ENCODE peak calls at places on chromosomes 1 and 21, in nine cellular contexts. F is HCT116, K is K562, O is A549, M is GM23338, Z is SK-N-SH, V is HL-60, P is GM12878, Y is HepG2. J is an unnamed sample.

GRCh38 chr1:88537762-88538161 is 146.3 kb upstream of the PKN2 start:
- DNase-seq in Z (no peak), Y (no peak), K (no peak), M (no peak), F (no peak), V (no peak), P (no peak), O (no peak), J (no peak)

GRCh38 chr1:78434351-78434750 is 56.4 kb upstream of the PTGFR start:
- DNase-seq in P (no peak), M (no peak), O (no peak), V (no peak), Z (no peak), F (no peak), K (no peak), Y (no peak), J (no peak)

GRCh38 chr1:89552481-89553194 is 28.0 kb downstream of the LRRC8B start:
- DNase-seq in Y (no peak), V (no peak), Z (no peak), O (no peak), K (no peak), M (no peak), F (no peak), P (peak), J (no peak)

GRCh38 chr1:91929246-91929645 is 20.0 kb upstream of the BRDT start:
- DNase-seq in Y (peak), M (peak), V (no peak), O (no peak), F (no peak), K (no peak), Z (no peak), P (no peak), J (no peak)

GRCh38 chr21:44333701-44334636 is 5.2 kb downstream of the CFAP410 start:
- DNase-seq in F (no peak), O (no peak), K (no peak), P (no peak), V (no peak), Z (no peak), Y (no peak), M (no peak), J (no peak)

GRCh38 chr1:57492846-57493245 is 69.0 kb upstream of the DAB1 start:
- DNase-seq in F (no peak), Y (no peak), P (no peak), M (no peak), O (no peak), K (no peak), Z (no peak), V (no peak), J (no peak)

GRCh38 chr1:166080277-166080964 is 86.4 kb downstream of the FAM78B start:
- DNase-seq in V (no peak), O (no peak), Z (no peak), F (no peak), K (no peak), P (peak), M (no peak), Y (no peak), J (no peak)

GRCh38 chr21:14119038-14119437 is 91.7 kb downstream of the LIPI start:
- DNase-seq in F (no peak), K (no peak), Z (no peak), P (no peak), M (peak), Y (no peak), V (no peak), O (no peak), J (no peak)

GRCh38 chr1:159913451-159914192 is 11.7 kb downstream of the TAGLN2 start:
- DNase-seq in F (no peak), M (peak), P (no peak), Z (no peak), K (no peak), O (no peak), V (no peak), Y (no peak), J (no peak)

GRCh38 chr1:185338719-185339622 is 21.9 kb upstream of the IVNS1ABP start:
- DNase-seq in Y (no peak), V (peak), M (peak), F (no peak), K (no peak), Z (no peak), O (no peak), P (peak), J (no peak)

GRCh38 chr1:182584746-182585145 is 4.3 kb downstream of the RNASEL start:
- DNase-seq in K (no peak), O (no peak), Z (no peak), F (no peak), V (no peak), M (no peak), Y (no peak), P (no peak), J (no peak)

GRCh38 chr1:178094752-178095645 is 1.1 kb downstream of the RASAL2 start:
- DNase-seq in Y (no peak), P (no peak), F (no peak), K (no peak), V (no peak), Z (no peak), M (no peak), O (no peak), J (no peak)

GRCh38 chr1:58933599-58933926 is 149.7 kb upstream of the JUN start:
- DNase-seq in M (no peak), O (no peak), Y (peak), V (no peak), F (no peak), P (no peak), K (peak), Z (no peak), J (no peak)

GRCh38 chr21:37829447-37829846 is 86.8 kb downstream of the KCNJ6 start:
- DNase-seq in Z (no peak), K (no peak), V (peak), P (no peak), Y (peak), M (no peak), F (no peak), O (peak), J (no peak)

GRCh38 chr1:40401427-40402201 is 28.1 kb downstream of the SMAP2 start:
- DNase-seq in Z (no peak), M (no peak), Y (no peak), K (no peak), V (no peak), F (no peak), O (no peak), P (no peak), J (no peak)

GRCh38 chr1:23577056-23577985 is 18.0 kb upstream of the ID3 start:
- DNase-seq in P (peak), K (peak), Z (no peak), V (no peak), Y (peak), O (no peak), F (no peak), M (no peak), J (no peak)

GRCh38 chr1:228527596-228527995 is 40.4 kb downstream of the RNF187 start:
- DNase-seq in F (no peak), M (no peak), Z (no peak), K (no peak), V (no peak), Y (no peak), P (no peak), O (no peak), J (no peak)

GRCh38 chr1:64363116-64363515 is 106.8 kb upstream of the CACHD1 start:
- DNase-seq in Z (no peak), P (no peak), O (no peak), V (no peak), K (no peak), M (no peak), F (no peak), Y (no peak), J (no peak)

GRCh38 chr1:203311368-203312301 is 6.3 kb downstream of the BTG2 start:
- DNase-seq in V (no peak), P (no peak), Y (no peak), M (no peak), K (peak), F (no peak), Z (no peak), O (no peak), J (no peak)

GRCh38 chr1:99557556-99558256 is 88.2 kb upstream of the PALMD start:
- DNase-seq in O (no peak), F (no peak), M (no peak), V (no peak), K (no peak), Y (no peak), P (no peak), Z (no peak), J (no peak)

GRCh38 chr1:176954242-176954641 is 210.3 kb downstream of the ASTN1 start:
- DNase-seq in K (peak), P (no peak), M (peak), F (peak), V (no peak), Y (no peak), Z (no peak), O (no peak), J (no peak)

GRCh38 chr1:163171826-163172225 is 30.9 kb downstream of the RGS5 start:
- DNase-seq in V (no peak), Y (no peak), Z (no peak), P (no peak), O (no peak), M (no peak), K (no peak), F (no peak), J (no peak)

GRCh38 chr1:51728611-51729155 is 111.8 kb downstream of the OSBPL9 start:
- DNase-seq in P (no peak), Y (no peak), M (peak), V (no peak), Z (peak), F (no peak), K (no peak), O (no peak), J (no peak)

GRCh38 chr1:94379615-94380014 is 38.6 kb upstream of the ABCD3 start:
- DNase-seq in V (no peak), Y (peak), P (no peak), F (no peak), K (no peak), M (no peak), O (no peak), Z (no peak), J (no peak)

GRCh38 chr1:15848143-15848928 is 829 bp downstream of the SPEN start:
- DNase-seq in V (no peak), F (no peak), K (peak), Y (no peak), O (no peak), M (peak), Z (peak), P (no peak), J (no peak)

GRCh38 chr1:199290186-199290585 is 651.3 kb downstream of the PTPRC start:
- DNase-seq in Y (no peak), Z (no peak), K (no peak), V (no peak), P (no peak), O (no peak), F (no peak), M (no peak), J (no peak)

GRCh38 chr21:35833388-35833787 is 226.9 kb downstream of the SETD4 start:
- DNase-seq in M (no peak), Z (no peak), V (no peak), F (no peak), P (no peak), O (no peak), K (no peak), Y (no peak), J (no peak)

GRCh38 chr1:226666714-226667113 is 72.4 kb downstream of the ITPKB start:
- DNase-seq in P (no peak), M (no peak), Z (no peak), K (no peak), Y (no peak), V (no peak), O (no peak), F (no peak), J (no peak)

GRCh38 chr1:115139381-115139780 is 50.1 kb upstream of the TSPAN2 start:
- DNase-seq in K (no peak), F (no peak), P (no peak), Z (peak), O (no peak), M (no peak), V (no peak), Y (no peak), J (no peak)

GRCh38 chr1:43786975-43787374 is 79.6 kb downstream of the ST3GAL3 start:
- DNase-seq in O (no peak), K (no peak), Y (peak), V (no peak), M (no peak), Z (peak), P (no peak), F (no peak), J (no peak)
- TF ChIP-seq REST in O (no peak), K (no peak), Y (no peak), V (no peak), M (no peak), Z (no peak), P (no peak), F (no peak), J (no peak)

DNA sequence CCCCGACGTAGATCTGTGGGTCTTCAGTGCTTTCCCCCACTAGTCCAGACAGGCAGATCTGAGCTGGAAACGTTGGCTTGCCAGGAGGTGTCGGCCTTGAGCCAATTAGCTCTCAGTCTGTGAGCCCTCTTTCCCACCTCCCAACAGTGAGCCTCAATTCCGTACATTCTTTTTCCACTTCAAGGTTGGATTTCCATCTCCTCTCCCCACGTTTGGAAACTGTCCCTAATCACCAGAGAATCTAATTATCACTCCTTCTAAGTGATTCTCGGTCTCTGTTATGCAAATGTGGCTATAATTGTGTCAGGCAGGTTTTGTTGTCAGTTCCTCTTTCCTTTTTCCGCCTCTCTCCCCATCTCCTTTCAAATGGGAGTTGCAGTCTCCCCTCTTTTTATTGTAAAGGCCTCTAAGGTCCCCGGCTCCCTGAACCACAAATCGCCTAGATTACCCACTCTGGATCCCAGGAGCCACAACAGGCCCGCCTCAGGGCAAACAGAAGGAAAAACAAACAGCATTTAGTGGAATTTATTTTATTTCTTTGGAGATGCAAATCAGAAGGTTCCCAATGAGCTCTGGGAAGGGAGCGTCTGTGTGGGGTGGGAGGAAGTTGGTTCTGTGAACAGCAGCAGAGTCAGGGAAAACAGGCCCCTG is 29.4 kb upstream of the LRRN2 start:
- DNase-seq in F (no peak), M (peak), Y (no peak), Z (peak), V (no peak), K (no peak), P (peak), O (no peak), J (no peak)
- TF ChIP-seq CTCF in F (no peak), M (peak), Y (peak), Z (no peak), V (no peak), K (peak), P (no peak), O (peak), J (no peak)

GRCh38 chr1:192977089-192977706 is 82.0 kb downstream of the UCHL5 start:
- DNase-seq in M (peak), F (no peak), Y (no peak), Z (no peak), P (no peak), O (no peak), V (no peak), K (peak), J (no peak)

GRCh38 chr1:192973202-192973601 is 86.0 kb downstream of the UCHL5 start:
- DNase-seq in K (no peak), M (no peak), Z (no peak), F (no peak), O (no peak), V (no peak), Y (no peak), P (no peak), J (no peak)

GRCh38 chr1:192973988-192974387 is 85.2 kb downstream of the UCHL5 start:
- DNase-seq in Z (no peak), Y (no peak), K (no peak), V (no peak), O (no peak), F (peak), M (no peak), P (no peak), J (no peak)

GRCh38 chr1:192976576-192976975 is 82.6 kb downstream of the UCHL5 start:
- DNase-seq in O (no peak), V (no peak), M (no peak), P (no peak), Z (no peak), K (no peak), Y (no peak), F (no peak), J (no peak)

DNA sequence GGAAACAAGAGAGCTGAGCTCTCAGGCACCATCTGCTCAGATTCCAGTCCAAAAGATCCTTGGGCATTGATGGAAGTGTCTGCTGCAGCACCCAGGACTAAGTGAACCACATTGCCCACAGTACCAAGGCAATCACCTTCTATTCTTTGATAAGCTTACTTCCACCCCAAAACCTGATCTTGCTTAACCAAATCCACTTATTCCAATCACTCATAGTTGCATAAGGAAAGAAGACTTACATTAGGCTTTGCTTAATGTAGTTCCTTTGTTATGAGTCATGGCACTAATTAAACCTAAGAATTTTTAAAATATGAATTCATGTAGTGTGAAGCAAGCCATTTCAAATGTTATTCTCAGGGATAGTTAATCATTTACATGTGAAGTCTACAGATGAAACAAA is 84.5 kb downstream of the UCHL5 start:
- DNase-seq in P (no peak), M (no peak), F (peak), K (no peak), O (no peak), Z (no peak), V (no peak), Y (no peak), J (no peak)
- TF ChIP-seq REST in P (no peak), M (no peak), F (no peak), K (no peak), O (no peak), Z (no peak), V (no peak), Y (no peak), J (no peak)

GRCh38 chr1:181104042-181104789 is 15.7 kb downstream of the IER5 start:
- DNase-seq in O (peak), Z (no peak), K (no peak), Y (no peak), F (no peak), M (peak), P (no peak), V (no peak), J (no peak)
- TF ChIP-seq CTCF in O (no peak), Z (no peak), K (no peak), Y (no peak), F (no peak), M (peak), P (no peak), V (no peak), J (no peak)

GRCh38 chr1:72282690-72283203 is 408 bp upstream of the NEGR1 start:
- DNase-seq in O (no peak), K (no peak), Z (peak), V (peak), M (peak), Y (peak), F (no peak), P (no peak), J (peak)
- TF ChIP-seq REST in O (no peak), K (no peak), Z (peak), V (no peak), M (no peak), Y (no peak), F (no peak), P (no peak), J (no peak)

DNA sequence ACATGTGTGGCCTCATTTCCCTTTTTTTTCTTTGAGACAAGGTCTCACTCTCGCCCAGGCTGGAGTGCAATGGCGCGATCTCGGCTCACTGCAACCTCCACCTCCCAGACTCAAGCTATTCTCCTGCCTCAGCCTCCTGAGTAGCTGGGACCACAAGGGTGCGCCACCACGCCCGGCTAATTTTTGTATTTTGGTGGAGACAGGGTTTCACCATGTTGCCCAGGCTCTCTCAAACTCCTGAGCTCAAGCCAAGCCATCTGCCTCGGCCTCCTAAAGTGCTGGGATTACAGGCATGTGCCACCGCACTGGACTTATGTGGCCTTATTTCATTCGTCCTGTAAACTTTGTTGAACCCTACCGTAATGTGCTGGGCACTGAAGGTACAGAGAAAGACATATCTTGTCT is 569 bp upstream of the WARS2 start:
- DNase-seq in Z (no peak), Y (peak), P (peak), K (no peak), V (peak), O (no peak), F (no peak), M (peak), J (no peak)
- TF ChIP-seq CTCF in Z (peak), Y (peak), P (peak), K (peak), V (no peak), O (peak), F (no peak), M (peak), J (peak)

GRCh38 chr1:146019225-146020057 is 2.1 kb downstream of the HJV start:
- DNase-seq in F (no peak), K (peak), Z (no peak), Y (no peak), V (no peak), M (peak), P (no peak), O (no peak), J (no peak)
- TF ChIP-seq REST in F (no peak), K (no peak), Z (no peak), Y (no peak), V (no peak), M (no peak), P (no peak), O (no peak), J (no peak)

GRCh38 chr1:154865442-154866256 is 4.4 kb downstream of the KCNN3 start:
- DNase-seq in F (no peak), V (no peak), O (no peak), K (peak), M (no peak), Y (no peak), Z (no peak), P (no peak), J (no peak)

GRCh38 chr1:154864189-154864985 is 5.7 kb downstream of the KCNN3 start:
- DNase-seq in V (no peak), P (no peak), Y (no peak), O (no peak), Z (no peak), M (no peak), F (no peak), K (no peak), J (no peak)

GRCh38 chr1:154862927-154863701 is 7.0 kb downstream of the KCNN3 start:
- DNase-seq in M (peak), Z (no peak), K (no peak), O (no peak), V (no peak), P (no peak), F (no peak), Y (no peak), J (no peak)

GRCh38 chr1:154861607-154862094 is 8.4 kb downstream of the KCNN3 start:
- DNase-seq in O (no peak), K (no peak), Y (no peak), Z (no peak), M (no peak), F (no peak), V (no peak), P (no peak), J (no peak)

DNA sequence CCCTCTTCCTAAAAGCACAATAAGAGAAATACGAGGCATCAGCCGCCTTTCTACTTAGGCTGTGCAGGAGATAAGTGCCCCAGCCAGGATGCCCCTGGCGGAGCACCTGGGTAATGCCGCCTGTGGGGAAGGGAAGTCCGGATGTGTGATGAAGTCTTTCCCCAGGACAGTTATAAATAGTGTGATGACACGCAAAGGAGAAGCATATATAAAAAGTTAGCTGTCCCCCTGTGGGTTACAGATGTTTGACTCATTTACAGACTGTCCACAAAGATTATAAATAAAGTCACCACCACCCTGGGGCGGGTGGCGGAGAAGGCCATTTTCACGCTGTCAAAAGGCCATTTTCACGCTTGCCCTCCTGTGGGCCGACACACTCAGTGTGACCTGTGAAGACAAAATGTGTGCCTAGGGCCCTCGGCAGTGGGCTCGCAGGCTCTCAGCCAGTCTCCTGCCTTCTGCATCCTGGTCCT is 6.3 kb downstream of the KCNN3 start:
- DNase-seq in V (peak), Y (peak), M (peak), P (peak), F (peak), K (peak), O (peak), Z (peak), J (peak)
- TF ChIP-seq CTCF in V (peak), Y (peak), M (peak), P (peak), F (peak), K (peak), O (peak), Z (peak), J (peak)

J was measured in Panc1.